ENCODE peak calls at places on chromosomes 5 and 9, in eight cellular contexts. K is uterus; D is H9; A is IMR-90; T is body of pancreas; N is effector memory CD4-positive, alpha-beta T cell; B is tibial artery; V is colonic mucosa. W is an unnamed sample.
A peak's percentile ranks its signal among the peaks of the same experiment; 100 is the strongest.

GRCh38 chr9:131823701-131824146 is 83.8 kb upstream of the RAPGEF1 start:
- DNase-seq in K (no peak), D (no peak), A (no peak), T (no peak), N (no peak), B (no peak), V (no peak), W (no peak)

GRCh38 chr9:92499701-92500100 is 17.4 kb upstream of the ASPN start:
- DNase-seq in K (no peak), D (no peak), A (peak; percentile 51), T (no peak), N (no peak), B (no peak), V (no peak), W (no peak)

GRCh38 chr5:64666058-64666457 is 24.2 kb upstream of the SHISAL2B start:
- DNase-seq in K (no peak), D (no peak), A (peak; percentile 93), T (no peak), N (no peak), B (no peak), V (no peak), W (no peak)

GRCh38 chr5:35281613-35282012 is 51.3 kb upstream of the PRLR start:
- DNase-seq in K (no peak), D (no peak), A (no peak), T (no peak), N (no peak), B (no peak), V (no peak), W (no peak)

GRCh38 chr5:10289353-10289752 is 18.3 kb downstream of the CMBL start:
- DNase-seq in K (no peak), D (no peak), A (no peak), T (peak; percentile 76), N (no peak), B (peak; percentile 74), V (peak; percentile 81), W (peak; percentile 36)

GRCh38 chr9:132794730-132795380 is 83.2 kb downstream of the AK8 start:
- DNase-seq in K (no peak), D (no peak), A (no peak), T (no peak), N (no peak), B (no peak), V (peak; percentile 72), W (no peak)

GRCh38 chr5:114402206-114402605 is 40.3 kb downstream of the KCNN2 start:
- DNase-seq in K (no peak), D (no peak), A (no peak), T (no peak), N (no peak), B (no peak), V (no peak), W (no peak)

GRCh38 chr9:83572524-83572923 is 34.3 kb upstream of the FRMD3 start:
- DNase-seq in K (no peak), D (no peak), A (no peak), T (peak; percentile 32), N (no peak), B (no peak), V (no peak), W (no peak)

GRCh38 chr5:116475232-116475828 is 99.3 kb downstream of the SEMA6A start:
- DNase-seq in K (no peak), D (no peak), A (no peak), T (no peak), N (no peak), B (no peak), V (no peak), W (no peak)

GRCh38 chr9:37667706-37668672 is 17.2 kb downstream of the FRMPD1 start:
- DNase-seq in K (no peak), D (peak; percentile 71), A (no peak), T (no peak), N (no peak), B (no peak), V (no peak), W (no peak)

GRCh38 chr9:134889386-134890214 is 9.0 kb downstream of the FCN2 start:
- DNase-seq in K (no peak), D (no peak), A (no peak), T (peak; percentile 0), N (no peak), B (no peak), V (no peak), W (peak; percentile 41)

GRCh38 chr5:150181035-150181434 is 8.8 kb upstream of the SLC6A7 start:
- DNase-seq in K (no peak), D (no peak), A (peak; percentile 85), T (no peak), N (no peak), B (no peak), V (peak; percentile 74), W (no peak)

GRCh38 chr9:36486933-36487481 is 85.7 kb upstream of the MELK start:
- DNase-seq in K (peak; percentile 59), D (peak; percentile 39), A (no peak), T (peak; percentile 66), N (peak; percentile 34), B (peak; percentile 72), V (peak; percentile 58), W (peak; percentile 90)

GRCh38 chr5:55600086-55600485 is 65.3 kb upstream of the PLPP1 start:
- DNase-seq in K (no peak), D (no peak), A (no peak), T (no peak), N (no peak), B (no peak), V (no peak), W (no peak)

GRCh38 chr5:55600536-55601208 is 65.9 kb upstream of the PLPP1 start:
- DNase-seq in K (no peak), D (no peak), A (peak; percentile 60), T (no peak), N (no peak), B (no peak), V (peak; percentile 38), W (no peak)

GRCh38 chr5:55599148-55600050 is 64.6 kb upstream of the PLPP1 start:
- DNase-seq in K (no peak), D (no peak), A (no peak), T (no peak), N (no peak), B (no peak), V (no peak), W (no peak)

GRCh38 chr5:55594636-55595035 is 59.9 kb upstream of the PLPP1 start:
- DNase-seq in K (no peak), D (no peak), A (no peak), T (no peak), N (no peak), B (no peak), V (no peak), W (no peak)

DNA sequence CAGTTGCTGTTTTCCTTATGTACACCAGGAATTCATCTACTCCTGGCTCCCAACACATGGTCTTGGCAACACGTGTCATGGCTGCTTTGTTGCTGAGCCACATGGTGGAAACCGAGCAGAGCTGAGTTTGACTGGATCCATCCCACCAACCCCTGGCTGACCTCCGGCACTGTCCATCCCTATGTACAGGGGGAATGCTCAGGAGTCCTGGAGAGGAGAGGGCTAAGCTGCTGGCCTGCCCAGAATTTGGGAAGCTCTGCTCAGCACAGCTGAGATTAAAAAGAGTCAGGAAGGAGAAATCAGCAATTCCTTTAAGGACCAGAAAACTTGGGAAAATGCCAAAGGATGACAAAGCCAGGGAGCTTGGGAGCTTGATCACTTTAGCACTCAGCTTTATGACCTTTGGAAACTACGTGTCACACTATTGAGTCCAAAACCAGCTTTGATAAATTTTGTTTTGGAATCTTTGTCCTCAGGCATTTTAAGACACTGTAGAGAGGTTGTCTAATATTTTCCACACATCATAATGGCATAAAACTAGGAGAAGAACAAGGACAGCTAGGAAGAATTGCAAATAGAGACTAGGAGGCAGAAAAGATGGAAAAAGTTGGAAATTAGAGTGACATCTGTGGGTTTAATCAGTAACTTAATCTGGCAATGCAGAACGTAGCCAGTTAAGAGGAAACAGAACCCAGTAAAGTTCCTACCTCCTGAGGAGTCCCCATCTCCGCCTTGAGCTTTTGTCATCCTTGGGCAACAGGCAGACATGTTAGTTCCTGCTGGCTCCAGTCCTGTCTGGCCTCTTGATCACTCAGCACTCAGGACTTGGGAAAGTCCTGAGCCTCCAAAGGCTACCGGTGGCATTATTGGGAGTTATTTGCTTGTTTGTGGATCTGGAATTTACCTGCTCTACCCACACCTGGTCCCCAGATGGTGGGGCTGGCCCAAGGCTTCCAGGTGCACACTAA is 62.5 kb upstream of the PLPP1 start:
- DNase-seq in K (peak; percentile 83), D (no peak), A (peak; percentile 82), T (peak; percentile 52), N (no peak), B (no peak), V (peak; percentile 60), W (no peak)
- H3K4me1 ChIP-seq in K (peaks cover 5% of the 10 kb centered on the region), D (peaks cover 3% of the 10 kb centered on the region), A (peaks cover 16% of the 10 kb centered on the region), T (peaks cover 41% of the 10 kb centered on the region), N (no peaks in the 10 kb centered on the region), B (peaks cover 42% of the 10 kb centered on the region), V (peaks cover 15% of the 10 kb centered on the region), W (peaks cover 30% of the 10 kb centered on the region)

DNA sequence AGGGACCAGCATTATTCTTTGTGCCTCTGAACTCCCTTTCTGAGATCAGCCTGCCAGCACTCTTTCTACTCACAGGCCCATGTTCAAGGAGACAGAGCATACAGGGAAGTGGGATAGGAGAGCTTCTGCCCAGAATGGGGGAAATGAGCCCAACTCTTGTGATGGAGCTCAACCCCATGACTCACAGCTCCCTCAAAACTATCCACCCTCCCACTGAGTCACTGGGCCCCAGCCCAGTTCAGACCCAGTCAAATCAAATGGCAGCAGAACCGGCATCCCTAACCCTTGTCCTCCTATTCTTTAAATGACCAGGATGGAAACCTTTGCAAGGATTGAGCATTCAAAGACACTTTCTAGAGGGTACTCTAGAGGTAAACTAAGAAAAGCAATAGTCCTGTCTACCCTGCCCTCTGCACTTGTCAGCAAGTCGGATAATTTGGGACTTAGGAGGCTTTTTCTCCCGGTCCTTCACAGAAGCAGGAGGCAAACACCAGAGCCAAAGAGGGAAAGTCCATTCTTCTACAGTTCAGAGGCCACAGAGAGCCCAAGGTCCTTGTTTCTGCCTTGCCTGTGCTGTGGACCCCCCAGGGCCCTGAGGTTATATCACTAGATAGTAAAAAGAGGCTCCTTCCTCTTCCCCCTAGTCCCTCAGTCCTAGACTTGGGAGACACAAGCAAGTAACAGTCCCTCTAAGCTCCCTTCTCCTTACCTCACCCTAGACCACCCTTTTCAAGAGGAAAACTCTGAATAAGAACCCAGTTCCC is 3.2 kb downstream of the ATOSB start:
- DNase-seq in K (no peak), D (no peak), A (peak; percentile 64), T (peak; percentile 55), N (no peak), B (peak; percentile 80), V (no peak), W (no peak)
- H3K4me1 ChIP-seq in K (no peaks in the 10 kb centered on the region), D (peaks cover 2% of the 10 kb centered on the region), A (peaks cover 23% of the 10 kb centered on the region), T (peaks cover 47% of the 10 kb centered on the region), N (peaks cover 45% of the 10 kb centered on the region), B (peaks cover 52% of the 10 kb centered on the region), V (peaks cover 6% of the 10 kb centered on the region), W (peaks cover 41% of the 10 kb centered on the region)

DNA sequence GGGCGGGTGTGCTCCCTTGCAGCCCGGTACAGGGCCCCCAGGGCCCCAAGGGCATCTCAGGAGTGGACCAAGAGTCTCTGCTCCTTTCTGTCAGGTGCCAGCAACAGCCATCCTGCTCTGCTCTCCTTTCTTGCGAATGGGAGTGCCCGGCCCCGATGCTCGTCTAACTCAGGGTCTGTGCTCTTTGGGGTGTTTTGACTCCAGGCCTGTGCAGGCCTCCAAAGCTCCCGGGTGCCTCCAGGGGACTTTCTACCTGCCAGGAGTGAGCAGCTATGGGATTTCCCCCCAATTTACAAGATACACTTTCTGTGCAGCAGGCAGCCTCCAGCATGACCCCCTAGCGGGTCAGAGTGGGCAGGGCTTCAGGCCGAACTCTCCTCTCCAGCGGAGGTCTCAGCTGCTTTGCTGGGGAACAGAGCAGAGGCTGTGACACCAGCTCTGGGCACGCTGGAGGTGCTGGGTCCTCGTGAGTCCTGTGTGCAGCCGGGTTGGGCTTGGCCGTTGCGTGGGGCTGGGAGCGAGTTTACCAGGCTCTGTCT is 3.0 kb downstream of the NRARP start:
- DNase-seq in K (no peak), D (peak; percentile 60), A (no peak), T (no peak), N (no peak), B (no peak), V (peak; percentile 36), W (no peak)
- H3K4me1 ChIP-seq in K (no peaks in the 10 kb centered on the region), D (peaks cover 5% of the 10 kb centered on the region), A (peaks cover 3% of the 10 kb centered on the region), T (peaks cover 79% of the 10 kb centered on the region), N (peaks cover 25% of the 10 kb centered on the region), B (peaks cover 35% of the 10 kb centered on the region), V (peaks cover 9% of the 10 kb centered on the region), W (peaks cover 5% of the 10 kb centered on the region)

GRCh38 chr9:127829205-127829935 is 25.1 kb downstream of the ENG start:
- DNase-seq in K (no peak), D (no peak), A (no peak), T (no peak), N (no peak), B (no peak), V (no peak), W (no peak)
- H3K4me1 ChIP-seq in K (peaks cover 21% of the 10 kb centered on the region), D (no peaks in the 10 kb centered on the region), A (peaks cover 14% of the 10 kb centered on the region), T (peaks cover 29% of the 10 kb centered on the region), N (no peaks in the 10 kb centered on the region), B (peaks cover 17% of the 10 kb centered on the region), V (no peaks in the 10 kb centered on the region), W (peaks cover 82% of the 10 kb centered on the region)